ENCODE peak calls at places on chromosomes 11 and 22, in ten cellular contexts. One of them, this sample, is unnamed.

GRCh38 chr22:39913321-39913720 is 12.4 kb downstream of the GRAP2 start:
- DNase-seq in GM12878: no peak
- DNase-seq in heart right ventricle: no peak
- DNase-seq in H9: no peak
- DNase-seq in thoracic aorta: no peak
- DNase-seq in stomach: no peak
- DNase-seq in AG04450: no peak
- DNase-seq in breast epithelium: no peak
- DNase-seq in neuronal stem cell: no peak
- DNase-seq in pancreas: no peak
- DNase-seq in this sample: no peak

GRCh38 chr11:113148076-113148475 is 166.3 kb upstream of the TTC12 start:
- DNase-seq in H9: no peak
- DNase-seq in AG04450: no peak
- DNase-seq in stomach: no peak
- DNase-seq in GM12878: no peak
- DNase-seq in breast epithelium: no peak
- DNase-seq in thoracic aorta: no peak
- DNase-seq in neuronal stem cell: no peak
- DNase-seq in pancreas: no peak
- DNase-seq in heart right ventricle: no peak
- DNase-seq in this sample: peak; percentile 13

GRCh38 chr22:46845281-46846153 is 83.1 kb downstream of the TBC1D22A start:
- DNase-seq in heart right ventricle: no peak
- DNase-seq in H9: no peak
- DNase-seq in neuronal stem cell: no peak
- DNase-seq in pancreas: no peak
- DNase-seq in AG04450: no peak
- DNase-seq in stomach: no peak
- DNase-seq in GM12878: no peak
- DNase-seq in breast epithelium: no peak
- DNase-seq in thoracic aorta: no peak
- DNase-seq in this sample: no peak

GRCh38 chr11:104254347-104254746 is 90.4 kb upstream of the PDGFD start:
- DNase-seq in GM12878: no peak
- DNase-seq in H9: peak; percentile 85
- DNase-seq in neuronal stem cell: peak; percentile 71
- DNase-seq in heart right ventricle: peak; percentile 8
- DNase-seq in breast epithelium: no peak
- DNase-seq in AG04450: no peak
- DNase-seq in pancreas: peak; percentile 17
- DNase-seq in stomach: peak; percentile 34
- DNase-seq in thoracic aorta: no peak
- DNase-seq in this sample: no peak

GRCh38 chr22:17380711-17381087 is 11.4 kb downstream of the CECR2 start:
- DNase-seq in heart right ventricle: no peak
- DNase-seq in GM12878: no peak
- DNase-seq in pancreas: no peak
- DNase-seq in neuronal stem cell: peak; percentile 51
- DNase-seq in H9: no peak
- DNase-seq in thoracic aorta: no peak
- DNase-seq in breast epithelium: no peak
- DNase-seq in stomach: no peak
- DNase-seq in AG04450: no peak
- DNase-seq in this sample: no peak

GRCh38 chr11:19882356-19882755 is 169.7 kb downstream of the NAV2 start:
- DNase-seq in GM12878: no peak
- DNase-seq in neuronal stem cell: no peak
- DNase-seq in heart right ventricle: no peak
- DNase-seq in pancreas: no peak
- DNase-seq in stomach: no peak
- DNase-seq in AG04450: no peak
- DNase-seq in breast epithelium: no peak
- DNase-seq in H9: no peak
- DNase-seq in thoracic aorta: no peak
- DNase-seq in this sample: no peak

GRCh38 chr11:60130496-60130895 is 42.0 kb downstream of the MS4A2 start:
- DNase-seq in thoracic aorta: no peak
- DNase-seq in H9: peak; percentile 43
- DNase-seq in AG04450: no peak
- DNase-seq in stomach: no peak
- DNase-seq in breast epithelium: no peak
- DNase-seq in pancreas: no peak
- DNase-seq in GM12878: no peak
- DNase-seq in heart right ventricle: peak; percentile 8
- DNase-seq in neuronal stem cell: peak; percentile 39
- DNase-seq in this sample: no peak

GRCh38 chr22:28817919-28818859 is 17.8 kb upstream of the XBP1 start:
- DNase-seq in AG04450: no peak
- DNase-seq in neuronal stem cell: no peak
- DNase-seq in stomach: peak; percentile 89
- DNase-seq in thoracic aorta: no peak
- DNase-seq in GM12878: no peak
- DNase-seq in breast epithelium: peak; percentile 81
- DNase-seq in heart right ventricle: peak; percentile 30
- DNase-seq in H9: no peak
- DNase-seq in pancreas: peak; percentile 84
- DNase-seq in this sample: no peak

GRCh38 chr22:43388420-43388851 is 23.4 kb upstream of the MPPED1 start:
- DNase-seq in breast epithelium: peak; percentile 79
- DNase-seq in neuronal stem cell: peak; percentile 81
- DNase-seq in pancreas: peak; percentile 91
- DNase-seq in thoracic aorta: no peak
- DNase-seq in stomach: peak; percentile 82
- DNase-seq in H9: peak; percentile 90
- DNase-seq in heart right ventricle: peak; percentile 69
- DNase-seq in GM12878: no peak
- DNase-seq in AG04450: no peak
- DNase-seq in this sample: no peak

GRCh38 chr11:43359432-43359818 is 705 bp downstream of the TTC17 start:
- DNase-seq in heart right ventricle: no peak
- DNase-seq in AG04450: no peak
- DNase-seq in thoracic aorta: no peak
- DNase-seq in pancreas: no peak
- DNase-seq in stomach: no peak
- DNase-seq in GM12878: peak; percentile 21
- DNase-seq in H9: peak; percentile 43
- DNase-seq in breast epithelium: no peak
- DNase-seq in neuronal stem cell: peak; percentile 23
- DNase-seq in this sample: no peak

GRCh38 chr11:130775306-130776043 is 140.8 kb downstream of the SNX19 start:
- DNase-seq in H9: no peak
- DNase-seq in heart right ventricle: no peak
- DNase-seq in pancreas: no peak
- DNase-seq in AG04450: no peak
- DNase-seq in thoracic aorta: no peak
- DNase-seq in neuronal stem cell: no peak
- DNase-seq in stomach: no peak
- DNase-seq in GM12878: no peak
- DNase-seq in breast epithelium: no peak
- DNase-seq in this sample: peak; percentile 79

GRCh38 chr11:130772266-130773227 is 143.7 kb downstream of the SNX19 start:
- DNase-seq in AG04450: peak; percentile 92
- DNase-seq in heart right ventricle: no peak
- DNase-seq in H9: no peak
- DNase-seq in neuronal stem cell: no peak
- DNase-seq in breast epithelium: no peak
- DNase-seq in thoracic aorta: no peak
- DNase-seq in GM12878: no peak
- DNase-seq in stomach: peak; percentile 29
- DNase-seq in pancreas: no peak
- DNase-seq in this sample: no peak

GRCh38 chr11:130773436-130773835 is 142.8 kb downstream of the SNX19 start:
- DNase-seq in neuronal stem cell: no peak
- DNase-seq in stomach: no peak
- DNase-seq in pancreas: no peak
- DNase-seq in AG04450: no peak
- DNase-seq in H9: no peak
- DNase-seq in GM12878: no peak
- DNase-seq in thoracic aorta: no peak
- DNase-seq in breast epithelium: no peak
- DNase-seq in heart right ventricle: no peak
- DNase-seq in this sample: no peak

GRCh38 chr11:130776044-130776390 is 140.3 kb downstream of the SNX19 start:
- DNase-seq in neuronal stem cell: no peak
- DNase-seq in GM12878: no peak
- DNase-seq in stomach: no peak
- DNase-seq in AG04450: no peak
- DNase-seq in thoracic aorta: no peak
- DNase-seq in H9: no peak
- DNase-seq in heart right ventricle: no peak
- DNase-seq in pancreas: no peak
- DNase-seq in breast epithelium: no peak
- DNase-seq in this sample: no peak

GRCh38 chr11:130774703-130775102 is 141.6 kb downstream of the SNX19 start:
- DNase-seq in GM12878: no peak
- DNase-seq in breast epithelium: no peak
- DNase-seq in heart right ventricle: peak; percentile 69
- DNase-seq in H9: no peak
- DNase-seq in AG04450: no peak
- DNase-seq in pancreas: no peak
- DNase-seq in stomach: no peak
- DNase-seq in neuronal stem cell: no peak
- DNase-seq in thoracic aorta: no peak
- DNase-seq in this sample: peak; percentile 56
- H3K27ac ChIP-seq in GM12878: no peak overlapping the region
- H3K27ac ChIP-seq in breast epithelium: no peak overlapping the region
- H3K27ac ChIP-seq in heart right ventricle: no peak overlapping the region
- H3K27ac ChIP-seq in H9: no peak overlapping the region
- H3K27ac ChIP-seq in AG04450: no peak overlapping the region
- H3K27ac ChIP-seq in pancreas: no peak overlapping the region
- H3K27ac ChIP-seq in stomach: no peak overlapping the region
- H3K27ac ChIP-seq in neuronal stem cell: no peak overlapping the region
- H3K27ac ChIP-seq in thoracic aorta: no peak overlapping the region
- H3K27ac ChIP-seq in this sample: no peak overlapping the region

DNA sequence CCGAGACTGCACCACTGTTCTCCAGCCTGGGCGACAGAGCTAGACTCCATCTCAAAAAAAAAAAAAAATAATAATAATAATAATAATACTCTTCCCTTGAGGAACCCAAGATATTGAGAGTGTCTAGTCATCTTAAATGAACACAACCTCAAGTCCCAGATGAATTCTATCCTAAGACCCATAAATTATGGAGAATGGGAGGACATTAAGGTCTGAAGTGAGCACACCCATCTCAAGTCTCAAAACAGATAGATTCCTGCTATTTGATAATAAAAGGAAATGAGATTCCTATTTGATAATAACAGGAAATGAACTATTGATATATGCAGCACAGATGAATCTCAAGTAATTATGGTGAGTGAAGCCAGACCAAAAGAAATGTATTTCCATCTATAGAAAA is 51.5 kb downstream of the MAPK1 start:
- DNase-seq in thoracic aorta: no peak
- DNase-seq in AG04450: no peak
- DNase-seq in H9: no peak
- DNase-seq in GM12878: no peak
- DNase-seq in breast epithelium: no peak
- DNase-seq in stomach: no peak
- DNase-seq in neuronal stem cell: no peak
- DNase-seq in pancreas: no peak
- DNase-seq in heart right ventricle: no peak
- DNase-seq in this sample: no peak
- H3K27ac ChIP-seq in thoracic aorta: no peak overlapping the region
- H3K27ac ChIP-seq in AG04450: no peak overlapping the region
- H3K27ac ChIP-seq in H9: no peak overlapping the region
- H3K27ac ChIP-seq in GM12878: no peak overlapping the region
- H3K27ac ChIP-seq in breast epithelium: peak overlapping the region; percentile 78
- H3K27ac ChIP-seq in stomach: peak overlapping the region; percentile 79
- H3K27ac ChIP-seq in neuronal stem cell: no peak overlapping the region
- H3K27ac ChIP-seq in pancreas: peak overlapping the region; percentile 84
- H3K27ac ChIP-seq in heart right ventricle: no peak overlapping the region
- H3K27ac ChIP-seq in this sample: no peak overlapping the region

GRCh38 chr11:96090711-96091110 is 166.8 kb upstream of the MTMR2 start:
- DNase-seq in neuronal stem cell: no peak
- DNase-seq in GM12878: no peak
- DNase-seq in AG04450: peak; percentile 57
- DNase-seq in stomach: no peak
- DNase-seq in heart right ventricle: no peak
- DNase-seq in breast epithelium: no peak
- DNase-seq in H9: no peak
- DNase-seq in pancreas: no peak
- DNase-seq in thoracic aorta: no peak
- DNase-seq in this sample: no peak
- H3K27ac ChIP-seq in neuronal stem cell: no peak overlapping the region
- H3K27ac ChIP-seq in GM12878: no peak overlapping the region
- H3K27ac ChIP-seq in AG04450: no peak overlapping the region
- H3K27ac ChIP-seq in stomach: no peak overlapping the region
- H3K27ac ChIP-seq in heart right ventricle: no peak overlapping the region
- H3K27ac ChIP-seq in breast epithelium: peak overlapping the region; percentile 95
- H3K27ac ChIP-seq in H9: no peak overlapping the region
- H3K27ac ChIP-seq in pancreas: no peak overlapping the region
- H3K27ac ChIP-seq in thoracic aorta: no peak overlapping the region
- H3K27ac ChIP-seq in this sample: no peak overlapping the region

GRCh38 chr11:120185678-120186407 is 25.0 kb upstream of the OAF start:
- DNase-seq in heart right ventricle: peak; percentile 83
- DNase-seq in breast epithelium: no peak
- DNase-seq in GM12878: no peak
- DNase-seq in neuronal stem cell: no peak
- DNase-seq in AG04450: no peak
- DNase-seq in stomach: peak; percentile 20
- DNase-seq in thoracic aorta: no peak
- DNase-seq in pancreas: no peak
- DNase-seq in H9: peak; percentile 14
- DNase-seq in this sample: no peak

GRCh38 chr11:120184946-120185677 is 25.7 kb upstream of the OAF start:
- DNase-seq in H9: no peak
- DNase-seq in neuronal stem cell: no peak
- DNase-seq in stomach: peak; percentile 63
- DNase-seq in thoracic aorta: no peak
- DNase-seq in heart right ventricle: peak; percentile 82
- DNase-seq in AG04450: no peak
- DNase-seq in pancreas: peak; percentile 84
- DNase-seq in GM12878: no peak
- DNase-seq in breast epithelium: no peak
- DNase-seq in this sample: peak; percentile 94

GRCh38 chr11:120186408-120186798 is 24.4 kb upstream of the OAF start:
- DNase-seq in thoracic aorta: no peak
- DNase-seq in H9: no peak
- DNase-seq in AG04450: no peak
- DNase-seq in heart right ventricle: no peak
- DNase-seq in pancreas: no peak
- DNase-seq in GM12878: no peak
- DNase-seq in stomach: no peak
- DNase-seq in neuronal stem cell: no peak
- DNase-seq in breast epithelium: no peak
- DNase-seq in this sample: no peak

GRCh38 chr11:120188371-120188770 is 22.5 kb upstream of the OAF start:
- DNase-seq in heart right ventricle: no peak
- DNase-seq in stomach: no peak
- DNase-seq in breast epithelium: no peak
- DNase-seq in GM12878: no peak
- DNase-seq in H9: no peak
- DNase-seq in pancreas: no peak
- DNase-seq in neuronal stem cell: no peak
- DNase-seq in AG04450: no peak
- DNase-seq in thoracic aorta: no peak
- DNase-seq in this sample: no peak

GRCh38 chr11:120186799-120187591 is 23.8 kb upstream of the OAF start:
- DNase-seq in pancreas: no peak
- DNase-seq in stomach: peak; percentile 50
- DNase-seq in neuronal stem cell: no peak
- DNase-seq in heart right ventricle: no peak
- DNase-seq in GM12878: peak; percentile 50
- DNase-seq in breast epithelium: no peak
- DNase-seq in H9: peak; percentile 19
- DNase-seq in AG04450: no peak
- DNase-seq in thoracic aorta: no peak
- DNase-seq in this sample: no peak
- H3K27ac ChIP-seq in pancreas: peak overlapping the region; percentile 92
- H3K27ac ChIP-seq in stomach: peak overlapping the region; percentile 74
- H3K27ac ChIP-seq in neuronal stem cell: no peak overlapping the region
- H3K27ac ChIP-seq in heart right ventricle: peak overlapping the region; percentile 82
- H3K27ac ChIP-seq in GM12878: no peak overlapping the region
- H3K27ac ChIP-seq in breast epithelium: peak overlapping the region; percentile 50
- H3K27ac ChIP-seq in H9: no peak overlapping the region
- H3K27ac ChIP-seq in AG04450: no peak overlapping the region
- H3K27ac ChIP-seq in thoracic aorta: no peak overlapping the region
- H3K27ac ChIP-seq in this sample: peak overlapping the region; percentile 84